ENCODE peak calls at places on chromosomes 5 and 9, in eight cellular contexts. Y is RPMI7951; T is activated T-cell treated with anti-CD3 and anti-CD28 coated beads, Interleukin-2, amount 50 U/mL, for 48 hours; V is amniotic stem cell; L is AG04449; S is germinal center; J is SJSA1; N is effector memory CD4-positive, alpha-beta T cell. F is an unnamed sample.

GRCh38 chr5:132000677-132001453 is 10.6 kb downstream of the ACSL6 start:
- DNase-seq in V (no peak), N (peak), Y (no peak), J (no peak), T (no peak), L (no peak), S (no peak), F (no peak)

GRCh38 chr9:89795555-89796195 is 190.9 kb downstream of the GADD45G start:
- DNase-seq in V (no peak), S (no peak), J (no peak), Y (no peak), N (no peak), T (no peak), L (no peak), F (no peak)

GRCh38 chr5:77167695-77168111 is 42.8 kb upstream of the PDE8B start:
- DNase-seq in V (peak), T (no peak), S (no peak), J (peak), Y (peak), N (no peak), L (peak), F (peak)

GRCh38 chr9:109181284-109181683 is 14.2 kb upstream of the FRRS1L start:
- DNase-seq in L (no peak), T (peak), N (no peak), J (no peak), Y (no peak), V (no peak), S (no peak), F (no peak)

GRCh38 chr5:78404682-78405293 is 44.4 kb downstream of the SCAMP1 start:
- DNase-seq in L (no peak), Y (no peak), S (no peak), J (no peak), V (no peak), T (no peak), N (no peak), F (no peak)

GRCh38 chr5:17123010-17123409 is 94.4 kb upstream of the BASP1 start:
- DNase-seq in V (no peak), L (no peak), J (no peak), S (no peak), Y (peak), N (no peak), T (no peak), F (no peak)

GRCh38 chr5:43592363-43592762 is 10.6 kb upstream of the NNT start:
- DNase-seq in J (no peak), S (no peak), N (no peak), T (no peak), V (no peak), Y (no peak), L (no peak), F (no peak)

GRCh38 chr5:13328316-13328715 is 616.2 kb downstream of the DNAH5 start:
- DNase-seq in L (no peak), S (no peak), T (no peak), N (no peak), J (no peak), V (no peak), Y (peak), F (no peak)

GRCh38 chr5:5330723-5331530 is 91.5 kb upstream of the ICE1 start:
- DNase-seq in V (no peak), Y (no peak), N (no peak), S (no peak), J (no peak), L (no peak), T (no peak), F (peak)

GRCh38 chr9:134648701-134649525 is 7.3 kb downstream of the COL5A1 start:
- DNase-seq in J (peak), L (no peak), V (no peak), T (no peak), N (no peak), Y (peak), S (no peak), F (no peak)

GRCh38 chr9:97132865-97133264 is 93.9 kb upstream of the CTSV start:
- DNase-seq in V (no peak), L (no peak), N (no peak), J (no peak), S (no peak), Y (no peak), T (no peak), F (no peak)

GRCh38 chr5:14125262-14125661 is 17.9 kb upstream of the TRIO start:
- DNase-seq in S (no peak), L (no peak), N (no peak), T (no peak), V (no peak), Y (no peak), J (no peak), F (no peak)

GRCh38 chr9:120438111-120438510 is 141.9 kb downstream of the CDK5RAP2 start:
- DNase-seq in Y (peak), N (no peak), J (no peak), L (no peak), T (no peak), V (no peak), S (no peak), F (no peak)

GRCh38 chr5:178113841-178114324 is 551 bp downstream of the N4BP3 start:
- DNase-seq in N (no peak), S (peak), V (no peak), Y (no peak), J (no peak), T (peak), L (no peak), F (no peak)